ENCODE peak calls at places on chromosomes 1 and 21, in seven cellular contexts. One of them, this sample, is unnamed.
A peak's percentile ranks its signal among the peaks of the same experiment; 100 is the strongest.

GRCh38 chr1:66090863-66091457 is 298.3 kb downstream of the PDE4B start:
- DNase-seq in WERI-Rb-1: no peak
- DNase-seq in A549: no peak
- DNase-seq in osteoblast: no peak
- DNase-seq in AG09309: peak; percentile 3
- DNase-seq in endothelial cell: no peak
- DNase-seq in transverse colon: no peak
- DNase-seq in this sample: no peak

GRCh38 chr1:84019217-84019616 is 20.3 kb upstream of the TTLL7 start:
- DNase-seq in WERI-Rb-1: no peak
- DNase-seq in A549: no peak
- DNase-seq in osteoblast: no peak
- DNase-seq in AG09309: no peak
- DNase-seq in endothelial cell: no peak
- DNase-seq in transverse colon: no peak
- DNase-seq in this sample: no peak

GRCh38 chr1:114756949-114757454 is 782 bp downstream of the CSDE1 start:
- DNase-seq in WERI-Rb-1: peak; percentile 10
- DNase-seq in A549: peak; percentile 18
- DNase-seq in osteoblast: peak; percentile 51
- DNase-seq in AG09309: no peak
- DNase-seq in endothelial cell: peak; percentile 30
- DNase-seq in transverse colon: peak; percentile 32
- DNase-seq in this sample: peak; percentile 56

GRCh38 chr1:117367769-117368059 is 465 bp downstream of the MAN1A2 start:
- DNase-seq in WERI-Rb-1: no peak
- DNase-seq in A549: no peak
- DNase-seq in osteoblast: no peak
- DNase-seq in AG09309: no peak
- DNase-seq in endothelial cell: no peak
- DNase-seq in transverse colon: no peak
- DNase-seq in this sample: no peak

GRCh38 chr1:40396420-40396819 is 22.9 kb downstream of the SMAP2 start:
- DNase-seq in WERI-Rb-1: no peak
- DNase-seq in A549: no peak
- DNase-seq in osteoblast: no peak
- DNase-seq in AG09309: no peak
- DNase-seq in endothelial cell: no peak
- DNase-seq in transverse colon: no peak
- DNase-seq in this sample: no peak

GRCh38 chr21:41928621-41929220 is 25.1 kb downstream of the C2CD2 start:
- DNase-seq in WERI-Rb-1: no peak
- DNase-seq in A549: no peak
- DNase-seq in osteoblast: no peak
- DNase-seq in AG09309: no peak
- DNase-seq in endothelial cell: no peak
- DNase-seq in transverse colon: no peak
- DNase-seq in this sample: no peak

GRCh38 chr1:96865731-96866684 is 144.4 kb downstream of the PTBP2 start:
- DNase-seq in WERI-Rb-1: no peak
- DNase-seq in A549: no peak
- DNase-seq in osteoblast: peak; percentile 82
- DNase-seq in AG09309: peak; percentile 97
- DNase-seq in endothelial cell: no peak
- DNase-seq in transverse colon: no peak
- DNase-seq in this sample: no peak

GRCh38 chr1:35557118-35557610 is at the start of gene KIAA0319L:
- DNase-seq in WERI-Rb-1: peak; percentile 91
- DNase-seq in A549: peak; percentile 70
- DNase-seq in osteoblast: peak; percentile 95
- DNase-seq in AG09309: no peak
- DNase-seq in endothelial cell: peak; percentile 68
- DNase-seq in transverse colon: peak; percentile 90
- DNase-seq in this sample: peak; percentile 87

GRCh38 chr1:160267284-160267991 is 5.1 kb upstream of the DCAF8 start:
- DNase-seq in WERI-Rb-1: peak; percentile 79
- DNase-seq in A549: no peak
- DNase-seq in osteoblast: no peak
- DNase-seq in AG09309: no peak
- DNase-seq in endothelial cell: no peak
- DNase-seq in transverse colon: peak; percentile 36
- DNase-seq in this sample: no peak

GRCh38 chr21:45248893-45249381 is 38.8 kb downstream of the POFUT2 start:
- DNase-seq in WERI-Rb-1: peak; percentile 89
- DNase-seq in A549: no peak
- DNase-seq in osteoblast: peak; percentile 86
- DNase-seq in AG09309: no peak
- DNase-seq in endothelial cell: no peak
- DNase-seq in transverse colon: peak; percentile 32
- DNase-seq in this sample: no peak

GRCh38 chr1:15326691-15327530 is 79.9 kb downstream of the FHAD1 start:
- DNase-seq in WERI-Rb-1: no peak
- DNase-seq in A549: no peak
- DNase-seq in osteoblast: no peak
- DNase-seq in AG09309: peak; percentile 90
- DNase-seq in endothelial cell: no peak
- DNase-seq in transverse colon: no peak
- DNase-seq in this sample: no peak

GRCh38 chr1:1175221-1176062 is 1.8 kb downstream of the TTLL10 start:
- DNase-seq in WERI-Rb-1: no peak
- DNase-seq in A549: no peak
- DNase-seq in osteoblast: peak; percentile 77
- DNase-seq in AG09309: no peak
- DNase-seq in endothelial cell: peak; percentile 4
- DNase-seq in transverse colon: no peak
- DNase-seq in this sample: no peak

GRCh38 chr1:21110163-21110562 is 66.5 kb downstream of the EIF4G3 start:
- DNase-seq in WERI-Rb-1: no peak
- DNase-seq in A549: no peak
- DNase-seq in osteoblast: no peak
- DNase-seq in AG09309: no peak
- DNase-seq in endothelial cell: no peak
- DNase-seq in transverse colon: no peak
- DNase-seq in this sample: no peak

GRCh38 chr1:101382135-101382534 is 145.3 kb downstream of the S1PR1 start:
- DNase-seq in WERI-Rb-1: no peak
- DNase-seq in A549: no peak
- DNase-seq in osteoblast: no peak
- DNase-seq in AG09309: no peak
- DNase-seq in endothelial cell: no peak
- DNase-seq in transverse colon: no peak
- DNase-seq in this sample: no peak

GRCh38 chr1:228740543-228740942 is 5.3 kb downstream of the RHOU start:
- DNase-seq in WERI-Rb-1: no peak
- DNase-seq in A549: no peak
- DNase-seq in osteoblast: no peak
- DNase-seq in AG09309: no peak
- DNase-seq in endothelial cell: no peak
- DNase-seq in transverse colon: no peak
- DNase-seq in this sample: no peak

GRCh38 chr1:234654002-234654733 is 44.2 kb upstream of the IRF2BP2 start:
- DNase-seq in WERI-Rb-1: no peak
- DNase-seq in A549: no peak
- DNase-seq in osteoblast: no peak
- DNase-seq in AG09309: no peak
- DNase-seq in endothelial cell: no peak
- DNase-seq in transverse colon: no peak
- DNase-seq in this sample: no peak

GRCh38 chr1:223102797-223103533 is 40.1 kb downstream of the TLR5 start:
- DNase-seq in WERI-Rb-1: no peak
- DNase-seq in A549: no peak
- DNase-seq in osteoblast: no peak
- DNase-seq in AG09309: no peak
- DNase-seq in endothelial cell: peak; percentile 45
- DNase-seq in transverse colon: no peak
- DNase-seq in this sample: no peak

GRCh38 chr1:179015396-179015795 is 10.3 kb upstream of the FAM20B start:
- DNase-seq in WERI-Rb-1: no peak
- DNase-seq in A549: no peak
- DNase-seq in osteoblast: peak; percentile 8
- DNase-seq in AG09309: no peak
- DNase-seq in endothelial cell: no peak
- DNase-seq in transverse colon: no peak
- DNase-seq in this sample: no peak

GRCh38 chr1:212699104-212699838 is 369 bp downstream of the BATF3 start:
- DNase-seq in WERI-Rb-1: peak; percentile 60
- DNase-seq in A549: peak; percentile 66
- DNase-seq in osteoblast: peak; percentile 89
- DNase-seq in AG09309: no peak
- DNase-seq in endothelial cell: peak; percentile 62
- DNase-seq in transverse colon: peak; percentile 52
- DNase-seq in this sample: peak; percentile 55

DNA sequence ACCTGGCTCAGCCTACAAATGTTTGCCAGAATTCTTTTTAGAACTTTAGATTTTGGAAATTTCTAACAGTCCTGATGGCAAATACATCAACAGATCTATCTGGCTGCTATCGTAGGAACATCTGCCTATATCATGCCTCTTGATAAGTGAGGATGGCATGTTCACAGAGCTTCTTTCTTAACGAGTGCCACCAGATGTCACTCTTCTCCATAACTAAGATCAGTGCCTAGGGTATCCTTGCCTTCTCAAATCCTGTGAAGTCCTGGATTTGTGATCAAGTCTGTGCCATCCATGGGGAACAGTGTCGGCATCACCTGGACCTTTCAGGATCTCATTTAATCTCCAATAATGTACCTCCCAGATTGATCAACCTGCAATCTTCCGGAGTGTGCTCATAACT is 36.5 kb upstream of the CD5L start:
- DNase-seq in WERI-Rb-1: peak; percentile 30
- DNase-seq in A549: peak; percentile 13
- DNase-seq in osteoblast: no peak
- DNase-seq in AG09309: peak; percentile 13
- DNase-seq in endothelial cell: no peak
- DNase-seq in transverse colon: no peak
- DNase-seq in this sample: no peak
- TF ChIP-seq CTCF in WERI-Rb-1: peak; percentile 69
- TF ChIP-seq CTCF in A549: peak; percentile 57
- TF ChIP-seq CTCF in osteoblast: peak; percentile 47
- TF ChIP-seq CTCF in AG09309: peak; percentile 52
- TF ChIP-seq CTCF in endothelial cell: no peak
- TF ChIP-seq CTCF in transverse colon: no peak
- TF ChIP-seq CTCF in this sample: no peak

DNA sequence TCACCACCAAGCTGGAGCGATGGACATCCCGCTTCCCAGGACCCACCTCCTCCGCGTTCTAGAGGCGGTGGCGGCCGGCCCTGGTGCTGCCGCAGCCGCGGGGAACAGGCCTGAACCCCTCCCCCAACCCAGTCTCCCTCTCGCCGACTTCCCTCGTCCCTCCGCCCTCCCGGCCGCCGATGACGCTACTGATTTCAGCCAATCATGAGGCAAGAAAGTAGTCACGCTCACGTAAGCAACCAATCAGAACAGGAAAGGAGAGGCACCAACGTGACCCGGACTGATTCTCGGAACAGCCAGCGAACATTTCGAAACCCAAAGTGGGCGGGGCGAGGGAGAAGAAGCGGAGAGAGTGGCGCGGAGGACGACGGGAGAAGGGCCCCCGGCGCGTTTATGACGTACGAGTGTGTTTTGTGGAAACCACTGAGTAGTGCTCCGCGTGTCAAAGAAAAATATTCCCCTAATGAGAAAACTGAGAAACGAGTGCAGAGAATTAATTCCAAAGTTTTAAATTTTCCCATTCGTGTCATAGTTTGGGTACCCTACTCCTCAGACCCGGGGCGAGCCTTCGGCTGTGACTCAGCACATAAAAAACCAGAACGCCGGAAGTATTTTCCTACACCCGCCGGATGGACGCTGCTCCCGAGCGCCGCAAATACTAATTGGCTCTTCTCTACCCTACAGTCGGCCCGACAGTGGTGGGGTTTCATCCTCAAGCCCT is at the start of gene NRDC:
- DNase-seq in WERI-Rb-1: peak; percentile 100
- DNase-seq in A549: peak; percentile 90
- DNase-seq in osteoblast: peak; percentile 97
- DNase-seq in AG09309: peak; percentile 99
- DNase-seq in endothelial cell: peak; percentile 98
- DNase-seq in transverse colon: peak; percentile 100
- DNase-seq in this sample: peak; percentile 99
- TF ChIP-seq CTCF in WERI-Rb-1: no peak
- TF ChIP-seq CTCF in A549: no peak
- TF ChIP-seq CTCF in osteoblast: no peak
- TF ChIP-seq CTCF in AG09309: no peak
- TF ChIP-seq CTCF in endothelial cell: no peak
- TF ChIP-seq CTCF in transverse colon: no peak
- TF ChIP-seq CTCF in this sample: no peak

DNA sequence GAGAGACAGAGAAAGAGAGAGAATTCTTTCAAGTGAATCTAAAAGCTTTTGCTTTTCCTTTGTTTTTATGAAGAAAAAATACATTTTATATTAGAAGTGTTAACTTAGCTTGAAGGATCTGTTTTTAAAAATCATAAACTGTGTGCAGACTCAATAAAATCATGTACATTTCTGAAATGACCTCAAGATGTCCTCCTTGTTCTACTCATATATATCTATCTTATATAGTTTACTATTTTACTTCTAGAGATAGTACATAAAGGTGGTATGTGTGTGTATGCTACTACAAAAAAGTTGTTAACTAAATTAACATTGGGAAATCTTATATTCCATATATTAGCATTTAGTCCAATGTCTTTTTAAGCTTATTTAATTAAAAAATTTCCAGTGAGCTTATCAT is 117.6 kb downstream of the PTPRC start:
- DNase-seq in WERI-Rb-1: no peak
- DNase-seq in A549: no peak
- DNase-seq in osteoblast: no peak
- DNase-seq in AG09309: no peak
- DNase-seq in endothelial cell: no peak
- DNase-seq in transverse colon: no peak
- DNase-seq in this sample: no peak
- TF ChIP-seq CTCF in WERI-Rb-1: no peak
- TF ChIP-seq CTCF in A549: peak; percentile 51
- TF ChIP-seq CTCF in osteoblast: peak; percentile 35
- TF ChIP-seq CTCF in AG09309: no peak
- TF ChIP-seq CTCF in endothelial cell: no peak
- TF ChIP-seq CTCF in transverse colon: peak; percentile 36
- TF ChIP-seq CTCF in this sample: no peak

DNA sequence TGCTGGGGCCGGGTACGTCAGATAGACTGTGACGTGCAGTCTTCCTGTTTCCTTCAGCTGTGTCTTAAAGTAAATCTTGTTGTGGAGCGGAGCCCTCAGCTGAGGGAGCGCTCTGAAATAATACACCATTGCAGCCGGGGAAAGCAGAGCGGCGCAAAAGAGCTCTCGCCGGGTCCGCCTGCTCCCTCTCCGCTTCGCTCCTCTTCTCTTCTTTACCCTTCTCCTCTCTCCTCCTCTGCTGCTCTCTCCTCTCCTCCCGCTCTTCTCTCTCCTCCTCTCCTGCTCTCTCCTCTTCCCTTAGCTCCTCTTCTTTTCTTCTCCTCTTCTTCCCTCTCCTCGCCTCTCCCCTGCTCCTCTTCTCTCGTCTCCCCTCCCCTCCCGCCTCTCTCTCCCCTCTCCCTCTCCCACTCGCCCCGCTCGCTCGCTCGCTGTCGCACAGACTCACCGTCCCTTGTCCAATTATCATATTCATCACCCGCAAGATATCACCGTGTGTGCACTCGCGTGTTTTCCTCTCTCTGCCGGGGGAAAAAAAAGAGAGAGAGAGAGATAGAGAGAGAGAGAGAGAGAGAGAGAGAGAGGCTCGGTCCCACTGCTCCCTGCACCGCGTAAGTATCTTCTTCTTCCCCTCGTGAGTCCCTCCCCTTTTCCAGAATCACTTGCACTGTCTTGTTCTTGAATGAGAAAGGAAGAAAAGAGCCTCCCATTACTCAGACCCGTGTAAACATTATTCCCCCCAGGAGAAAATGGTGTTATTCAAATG is at the start of gene PROX1:
- DNase-seq in WERI-Rb-1: peak; percentile 87
- DNase-seq in A549: peak; percentile 86
- DNase-seq in osteoblast: peak; percentile 99
- DNase-seq in AG09309: peak; percentile 54
- DNase-seq in endothelial cell: peak; percentile 79
- DNase-seq in transverse colon: peak; percentile 78
- DNase-seq in this sample: peak; percentile 84
- TF ChIP-seq CTCF in WERI-Rb-1: peak; percentile 14
- TF ChIP-seq CTCF in A549: no peak
- TF ChIP-seq CTCF in osteoblast: no peak
- TF ChIP-seq CTCF in AG09309: no peak
- TF ChIP-seq CTCF in endothelial cell: no peak
- TF ChIP-seq CTCF in transverse colon: no peak
- TF ChIP-seq CTCF in this sample: no peak

This sample was measured in glutamatergic neuron.